ENCODE peak calls at places on chromosomes 1 and 21, in five cellular contexts. H is neural progenitor cell, G is GM12878, E is fibroblast of lung, R is GM23248. J is an unnamed sample.

GRCh38 chr21:16074950-16075489 is 345.2 kb downstream of the USP25 start:
- DNase-seq in E (no peak), H (no peak), R (no peak), G (no peak), J (no peak)

GRCh38 chr1:3816331-3817137 is 20.2 kb upstream of the LRRC47 start:
- DNase-seq in E (no peak), R (no peak), G (no peak), H (no peak), J (no peak)

GRCh38 chr21:42676799-42677198 is 23.4 kb downstream of the PDE9A start:
- DNase-seq in R (no peak), H (no peak), G (no peak), E (no peak), J (no peak)

GRCh38 chr1:81937791-81938450 is 137.2 kb downstream of the ADGRL2 start:
- DNase-seq in E (no peak), G (no peak), H (no peak), R (no peak), J (no peak)

GRCh38 chr21:28548291-28548690 is 444.4 kb downstream of the LTN1 start:
- DNase-seq in G (no peak), R (no peak), E (no peak), H (no peak), J (no peak)

GRCh38 chr21:17726047-17726446 is 93.1 kb downstream of the C21orf91 start:
- DNase-seq in H (peak; percentile 5), R (peak; percentile 6), E (no peak), G (no peak), J (no peak)

GRCh38 chr1:79682478-79682877 is 675.9 kb upstream of the ADGRL4 start:
- DNase-seq in H (no peak), G (no peak), E (no peak), R (no peak), J (no peak)

GRCh38 chr1:156788136-156788535 is 20.8 kb downstream of the PRCC start:
- DNase-seq in H (no peak), E (no peak), R (no peak), G (no peak), J (no peak)

GRCh38 chr1:193240609-193241008 is 54.2 kb upstream of the B3GALT2 start:
- DNase-seq in E (no peak), G (no peak), H (no peak), R (no peak), J (no peak)

GRCh38 chr1:100624886-100625430 is 87.0 kb downstream of the GPR88 start:
- DNase-seq in G (no peak), H (no peak), E (no peak), R (peak; percentile 36), J (no peak)

GRCh38 chr1:244324176-244324883 is 127.4 kb downstream of the ADSS2 start:
- DNase-seq in E (no peak), G (no peak), R (no peak), H (no peak), J (no peak)

GRCh38 chr1:226634156-226634588 is 85.6 kb downstream of the STUM start:
- DNase-seq in E (peak; percentile 70), G (no peak), H (peak; percentile 87), R (peak; percentile 77), J (peak; percentile 86)

GRCh38 chr1:72379072-72379471 is 96.7 kb upstream of the NEGR1 start:
- DNase-seq in R (no peak), E (no peak), G (no peak), H (no peak), J (no peak)

GRCh38 chr1:209607795-209608178 is 24.3 kb downstream of the CAMK1G start:
- DNase-seq in R (no peak), H (no peak), E (no peak), G (no peak), J (no peak)

GRCh38 chr1:8392522-8392921 is 74.6 kb downstream of the SLC45A1 start:
- DNase-seq in H (no peak), E (no peak), G (no peak), R (no peak), J (no peak)

GRCh38 chr1:223331301-223331700 is 32.7 kb downstream of the SUSD4 start:
- DNase-seq in R (no peak), E (no peak), H (peak; percentile 23), G (no peak), J (no peak)

GRCh38 chr1:12132078-12132477 is 34.7 kb upstream of the TNFRSF1B start:
- DNase-seq in H (no peak), R (peak; percentile 93), E (peak; percentile 67), G (no peak), J (no peak)

GRCh38 chr1:222852326-222852725 is 37.5 kb downstream of the DISP1 start:
- DNase-seq in E (no peak), G (no peak), H (no peak), R (peak; percentile 32), J (no peak)

GRCh38 chr1:21534674-21535378 is 25.6 kb downstream of the ALPL start:
- DNase-seq in H (peak; percentile 77), E (peak; percentile 74), G (no peak), R (peak; percentile 28), J (peak; percentile 75)

GRCh38 chr1:31572323-31573104 is 3.8 kb upstream of the TINAGL1 start:
- DNase-seq in R (peak; percentile 72), H (no peak), G (no peak), E (peak; percentile 42), J (no peak)

GRCh38 chr1:69535490-69535889 is 32.2 kb upstream of the LRRC7 start:
- DNase-seq in E (no peak), R (no peak), G (no peak), H (no peak), J (no peak)

GRCh38 chr1:8807004-8807403 is 10.4 kb downstream of the RERE start:
- DNase-seq in E (no peak), R (no peak), H (no peak), G (no peak), J (no peak)

GRCh38 chr1:174964261-174964984 is 35.3 kb upstream of the CACYBP start:
- DNase-seq in G (no peak), R (peak; percentile 55), E (no peak), H (no peak), J (peak; percentile 31)

GRCh38 chr1:221263831-221264767 is 384.9 kb downstream of the HLX start:
- DNase-seq in G (peak; percentile 5), R (peak; percentile 93), H (peak; percentile 88), E (peak; percentile 92), J (peak; percentile 81)

GRCh38 chr1:25889470-25889869 is 14.0 kb upstream of the PAQR7 start:
- DNase-seq in E (peak; percentile 46), H (peak; percentile 26), R (no peak), G (no peak), J (no peak)

DNA sequence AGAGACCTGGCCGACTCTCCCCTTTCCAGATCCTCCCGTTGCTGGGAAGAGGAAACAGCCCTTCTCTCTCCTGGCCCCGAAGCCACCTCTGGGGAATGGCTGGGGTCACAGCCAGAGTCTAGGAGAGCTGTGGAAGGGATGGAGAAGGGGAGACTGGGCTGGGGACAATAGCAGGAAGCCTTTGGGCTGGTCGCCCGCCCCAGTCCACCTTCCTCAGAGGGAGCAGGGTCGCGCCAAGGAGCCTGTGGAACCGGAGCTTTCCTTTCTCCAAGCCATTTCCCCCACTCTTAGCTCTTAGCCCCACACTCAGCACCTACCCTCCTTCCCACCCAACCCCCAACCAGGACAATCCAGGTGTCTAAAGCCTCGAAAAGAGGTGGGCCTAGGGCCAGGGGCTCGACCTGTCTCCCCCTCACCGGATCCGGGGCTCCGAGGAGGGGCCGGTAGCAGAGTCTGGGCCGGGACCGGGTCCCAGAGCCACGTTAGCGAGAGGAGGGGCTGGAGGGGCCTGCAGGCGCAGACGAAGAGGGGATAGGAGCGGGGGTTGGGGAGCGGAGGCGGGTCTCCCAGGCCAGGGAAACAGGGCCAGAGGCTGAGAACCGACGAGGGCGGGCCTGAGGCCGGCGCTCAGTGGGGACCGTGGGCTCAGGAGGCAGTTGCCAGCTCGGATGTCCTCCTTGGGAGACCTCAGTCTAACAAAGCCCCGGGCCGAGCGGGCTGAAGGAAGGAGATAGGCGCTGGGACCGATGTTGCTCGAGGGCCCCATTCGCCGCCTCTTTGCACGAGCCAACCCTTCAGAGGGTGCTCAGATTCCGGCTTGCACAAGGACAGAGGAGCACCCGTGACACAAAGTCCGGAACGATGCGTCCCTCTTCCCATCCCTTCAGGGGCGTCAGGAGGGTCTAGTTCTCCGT is 1.0 kb downstream of the SEMA6C start:
- DNase-seq in H (peak; percentile 58), E (peak; percentile 15), R (peak; percentile 64), G (no peak), J (peak; percentile 44)
- TF ChIP-seq EZH2 in H (no peak), E (peak; percentile 42), R (no peak), G (no peak), J (no peak)

DNA sequence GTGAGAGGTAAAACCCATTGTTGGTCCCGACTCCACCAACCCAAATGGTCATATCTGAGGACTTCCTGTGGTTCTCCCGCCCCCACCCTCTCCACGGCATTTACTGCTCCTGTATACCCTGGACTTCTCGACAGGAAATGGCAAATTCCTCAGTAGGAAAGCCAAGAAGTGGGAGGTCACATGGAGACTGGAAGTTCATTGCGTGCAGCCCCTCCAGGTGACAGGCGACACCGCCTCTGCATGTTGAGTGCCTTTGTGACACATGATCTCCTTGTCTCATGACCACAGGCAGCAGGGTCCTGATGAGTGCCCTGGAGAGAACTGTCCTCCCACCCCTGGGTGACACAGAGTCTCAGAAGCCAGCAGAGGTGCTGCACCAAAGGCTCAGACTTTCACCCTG is 24.2 kb downstream of the ERG start:
- DNase-seq in R (no peak), E (no peak), G (no peak), H (no peak), J (no peak)
- H3K4me1 ChIP-seq in R (peaks cover 9% of the 10 kb centered on the region), E (no peaks in the 10 kb centered on the region), G (no peaks in the 10 kb centered on the region), H (no peaks in the 10 kb centered on the region), J (peaks cover 12% of the 10 kb centered on the region)

DNA sequence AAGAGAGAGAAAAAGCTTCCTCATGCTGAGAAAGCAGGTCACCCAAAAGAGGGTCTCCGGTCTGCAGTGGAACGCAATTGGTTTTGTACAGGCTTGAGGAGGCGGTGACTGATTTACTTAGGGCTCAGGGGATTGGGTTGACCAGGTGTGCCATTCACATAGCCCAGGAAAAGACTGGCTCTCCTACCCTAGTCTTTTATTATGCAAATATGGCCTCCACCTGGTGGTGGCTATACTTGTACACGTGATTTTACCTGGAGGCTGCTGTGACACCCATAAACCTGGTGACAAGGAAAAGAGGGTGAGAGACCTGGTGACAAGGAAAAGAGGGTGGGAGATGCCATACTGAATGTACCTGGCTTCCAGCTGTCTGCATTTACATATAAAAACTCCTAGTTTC is 49.9 kb downstream of the DNTTIP2 start:
- DNase-seq in H (no peak), E (no peak), R (no peak), G (no peak), J (no peak)
- H3K9me3 ChIP-seq in H (peaks cover 3% of the 10 kb centered on the region), E (no peaks in the 10 kb centered on the region), R (no peaks in the 10 kb centered on the region), G (no peaks in the 10 kb centered on the region), J (peaks cover 4% of the 10 kb centered on the region)

GRCh38 chr21:33021667-33022066 is 4.1 kb upstream of the OLIG2 start:
- DNase-seq in E (no peak), H (no peak), R (no peak), G (no peak), J (no peak)

GRCh38 chr21:33019516-33019884 is 6.2 kb upstream of the OLIG2 start:
- DNase-seq in R (no peak), E (no peak), G (no peak), H (no peak), J (no peak)

GRCh38 chr21:33019885-33020557 is 5.7 kb upstream of the OLIG2 start:
- DNase-seq in E (no peak), R (no peak), H (peak; percentile 72), G (no peak), J (no peak)

GRCh38 chr21:33021150-33021549 is 4.6 kb upstream of the OLIG2 start:
- DNase-seq in E (no peak), R (no peak), H (no peak), G (no peak), J (no peak)

GRCh38 chr21:33020558-33021100 is 5.1 kb upstream of the OLIG2 start:
- DNase-seq in H (no peak), E (no peak), R (no peak), G (no peak), J (no peak)
- TF ChIP-seq EZH2 in H (peak; percentile 52), E (no peak), R (peak; percentile 28), G (no peak), J (no peak)

GRCh38 chr1:90721210-90722194 is 4.4 kb upstream of the BARHL2 start:
- DNase-seq in G (no peak), H (peak; percentile 91), E (peak; percentile 60), R (peak; percentile 76), J (peak; percentile 81)
- H3K4me1 ChIP-seq in G (no peaks in the 10 kb centered on the region), H (peaks cover 38% of the 10 kb centered on the region), E (peaks cover 2% of the 10 kb centered on the region), R (no peaks in the 10 kb centered on the region), J (peaks cover 31% of the 10 kb centered on the region)

J was measured in hepatocyte.